ENCODE peak calls at places on chromosomes 2 and 18, in ten cellular contexts. Y, Q, O, M, V, E, Z, K, J and X are unnamed samples.

GRCh38 chr2:25411753-25412152 is 70.0 kb upstream of the DNMT3A start:
- DNase-seq in Y (no peak), Q (no peak), O (no peak), M (no peak), V (no peak), E (no peak), Z (no peak), K (no peak), J (no peak), X (no peak)

GRCh38 chr18:5073026-5073944 is 123.8 kb downstream of the AKAIN1 start:
- DNase-seq in Y (peak), Q (peak), O (no peak), M (no peak), V (peak), E (peak), Z (no peak), K (no peak), J (no peak), X (peak)

GRCh38 chr2:64982932-64983331 is 6.3 kb upstream of the SLC1A4 start:
- DNase-seq in Y (no peak), Q (no peak), O (no peak), M (no peak), V (no peak), E (no peak), Z (no peak), K (no peak), J (no peak), X (no peak)

GRCh38 chr2:177666408-177666807 is 273.8 kb downstream of the AGPS start:
- DNase-seq in Y (no peak), Q (no peak), O (no peak), M (no peak), V (no peak), E (peak), Z (no peak), K (no peak), J (no peak), X (no peak)

GRCh38 chr2:231124833-231125232 is at the start of gene HTR2B:
- DNase-seq in Y (no peak), Q (no peak), O (no peak), M (no peak), V (peak), E (no peak), Z (no peak), K (no peak), J (no peak), X (no peak)

GRCh38 chr18:34772887-34773286 is 62.8 kb downstream of the DTNA start:
- DNase-seq in Y (no peak), Q (no peak), O (no peak), M (no peak), V (no peak), E (peak), Z (no peak), K (no peak), J (no peak), X (no peak)

GRCh38 chr2:112483047-112483473 is 1.1 kb downstream of the TTL start:
- DNase-seq in Y (peak), Q (peak), O (no peak), M (no peak), V (peak), E (peak), Z (peak), K (no peak), J (no peak), X (peak)

GRCh38 chr2:39736593-39736992 is 42.5 kb downstream of the THUMPD2 start:
- DNase-seq in Y (no peak), Q (no peak), O (no peak), M (no peak), V (no peak), E (peak), Z (no peak), K (peak), J (no peak), X (no peak)

GRCh38 chr2:188808921-188809320 is 165.3 kb upstream of the COL3A1 start:
- DNase-seq in Y (no peak), Q (no peak), O (no peak), M (no peak), V (no peak), E (peak), Z (no peak), K (peak), J (no peak), X (no peak)

GRCh38 chr18:32114293-32114692 is 22.6 kb downstream of the RNF138 start:
- DNase-seq in Y (no peak), Q (no peak), O (no peak), M (no peak), V (no peak), E (no peak), Z (no peak), K (no peak), J (no peak), X (no peak)

GRCh38 chr2:133755515-133756311 is 187.4 kb upstream of the NCKAP5 start:
- DNase-seq in Y (no peak), Q (no peak), O (no peak), M (no peak), V (no peak), E (peak), Z (no peak), K (peak), J (no peak), X (no peak)

GRCh38 chr2:136238552-136239346 is 120.8 kb upstream of the CXCR4 start:
- DNase-seq in Y (no peak), Q (no peak), O (no peak), M (no peak), V (peak), E (peak), Z (peak), K (no peak), J (no peak), X (no peak)

GRCh38 chr2:203720011-203720410 is 13.6 kb downstream of the CD28 start:
- DNase-seq in Y (no peak), Q (no peak), O (no peak), M (no peak), V (no peak), E (no peak), Z (no peak), K (no peak), J (no peak), X (no peak)

GRCh38 chr2:170324640-170325046 is 146.7 kb downstream of the MYO3B start:
- DNase-seq in Y (peak), Q (peak), O (no peak), M (peak), V (peak), E (peak), Z (peak), K (no peak), J (no peak), X (peak)

GRCh38 chr2:31233216-31233615 is 736 bp upstream of the EHD3 start:
- DNase-seq in Y (no peak), Q (no peak), O (no peak), M (no peak), V (no peak), E (no peak), Z (no peak), K (no peak), J (no peak), X (no peak)

GRCh38 chr2:102065675-102066252 is 74.0 kb downstream of the IL1R2 start:
- DNase-seq in Y (no peak), Q (no peak), O (peak), M (peak), V (no peak), E (peak), Z (peak), K (no peak), J (no peak), X (no peak)

GRCh38 chr2:79993144-79993543 is 311.4 kb downstream of the LRRTM1 start:
- DNase-seq in Y (no peak), Q (no peak), O (no peak), M (no peak), V (no peak), E (no peak), Z (peak), K (peak), J (no peak), X (no peak)

GRCh38 chr18:60277855-60278480 is 94.6 kb downstream of the MC4R start:
- DNase-seq in Y (no peak), Q (no peak), O (no peak), M (no peak), V (no peak), E (peak), Z (no peak), K (peak), J (no peak), X (no peak)

DNA sequence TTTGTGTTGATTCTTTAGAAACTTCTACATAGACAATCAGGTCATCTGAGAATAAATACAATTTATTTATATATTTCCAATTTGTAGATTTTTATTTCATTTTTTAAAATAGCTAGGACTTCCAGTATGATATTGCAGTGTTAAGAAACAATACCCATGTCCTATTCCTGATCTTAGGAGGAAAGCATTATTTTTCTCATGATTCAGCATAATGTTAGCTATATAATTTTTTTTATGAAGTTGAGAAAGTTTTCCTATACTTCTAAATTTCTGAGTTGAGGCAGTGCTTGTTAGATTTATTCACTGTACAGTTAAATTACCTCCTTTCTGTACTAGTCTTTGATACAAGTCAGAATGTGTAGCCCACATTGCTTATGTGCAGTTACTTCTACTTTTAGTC is 595.7 kb upstream of the HS6ST1 start:
- DNase-seq in Y (no peak), Q (no peak), O (no peak), M (no peak), V (no peak), E (no peak), Z (no peak), K (no peak), J (no peak), X (no peak)
- TF ChIP-seq CTCF in Y (no peak), Q (no peak), O (no peak), M (no peak), V (no peak), E (no peak), Z (no peak), K (no peak), J (no peak), X (no peak)

DNA sequence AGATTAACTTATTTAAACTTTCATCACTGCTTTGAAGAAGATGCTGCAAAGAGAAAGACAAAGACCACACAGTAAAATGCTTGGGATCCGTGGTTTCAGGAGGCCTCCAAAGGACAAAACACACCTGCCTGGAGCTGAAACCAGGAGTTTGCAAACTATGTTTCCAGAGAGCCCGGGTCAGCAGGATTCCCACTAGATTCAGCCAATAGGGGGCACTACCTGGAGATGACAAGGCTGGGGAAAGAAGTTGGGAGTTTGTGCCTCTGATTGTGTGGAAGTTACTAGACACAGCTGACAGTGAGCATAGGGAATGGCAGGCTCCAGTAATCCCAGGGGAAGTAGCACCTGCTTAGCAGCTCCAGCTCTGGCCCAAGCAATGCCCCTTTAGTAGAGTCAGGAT is 169.0 kb upstream of the TRIB2 start:
- DNase-seq in Y (no peak), Q (no peak), O (no peak), M (no peak), V (no peak), E (no peak), Z (no peak), K (no peak), J (no peak), X (no peak)
- TF ChIP-seq CTCF in Y (no peak), Q (peak), O (no peak), M (no peak), V (no peak), E (peak), Z (no peak), K (no peak), J (no peak), X (no peak)

DNA sequence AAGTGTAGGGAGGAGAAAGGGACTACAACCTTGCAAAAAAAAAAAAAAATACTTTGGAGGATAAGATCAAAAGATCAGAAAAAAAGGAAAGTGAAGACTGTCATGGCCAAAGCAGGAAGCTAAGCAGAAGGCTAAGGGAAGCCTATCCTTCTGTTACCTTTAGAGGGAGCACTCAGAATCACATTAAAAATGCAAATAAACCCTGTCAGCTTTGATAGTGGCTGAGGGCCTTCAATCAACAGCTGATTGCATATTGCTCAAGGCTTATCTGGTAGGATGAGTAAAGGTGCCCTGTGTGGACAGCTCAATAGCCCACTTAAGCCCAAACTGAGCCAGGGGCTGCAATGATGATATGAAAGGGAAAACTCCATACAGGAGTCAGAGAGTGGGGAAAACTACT is 1021.2 kb downstream of the LRP1B start:
- DNase-seq in Y (no peak), Q (no peak), O (no peak), M (no peak), V (peak), E (no peak), Z (peak), K (no peak), J (no peak), X (no peak)
- TF ChIP-seq CTCF in Y (peak), Q (no peak), O (no peak), M (no peak), V (no peak), E (peak), Z (no peak), K (no peak), J (peak), X (no peak)

GRCh38 chr2:239305222-239305575 is 95.6 kb downstream of the HDAC4 start:
- DNase-seq in Y (no peak), Q (no peak), O (no peak), M (no peak), V (no peak), E (no peak), Z (no peak), K (no peak), J (no peak), X (no peak)
- TF ChIP-seq CTCF in Y (no peak), Q (no peak), O (no peak), M (no peak), V (no peak), E (no peak), Z (no peak), K (no peak), J (no peak), X (no peak)

GRCh38 chr18:50722311-50722710 is 97.5 kb downstream of the MRO start:
- DNase-seq in Y (no peak), Q (no peak), O (no peak), M (no peak), V (no peak), E (no peak), Z (no peak), K (no peak), J (no peak), X (no peak)
- TF ChIP-seq CTCF in Y (no peak), Q (no peak), O (no peak), M (no peak), V (no peak), E (no peak), Z (no peak), K (no peak), J (no peak), X (no peak)

GRCh38 chr18:23237524-23238151 is 102.4 kb downstream of the CABLES1 start:
- DNase-seq in Y (peak), Q (peak), O (peak), M (peak), V (peak), E (peak), Z (no peak), K (no peak), J (no peak), X (no peak)
- TF ChIP-seq CTCF in Y (no peak), Q (no peak), O (peak), M (no peak), V (peak), E (peak), Z (no peak), K (peak), J (peak), X (no peak)

DNA sequence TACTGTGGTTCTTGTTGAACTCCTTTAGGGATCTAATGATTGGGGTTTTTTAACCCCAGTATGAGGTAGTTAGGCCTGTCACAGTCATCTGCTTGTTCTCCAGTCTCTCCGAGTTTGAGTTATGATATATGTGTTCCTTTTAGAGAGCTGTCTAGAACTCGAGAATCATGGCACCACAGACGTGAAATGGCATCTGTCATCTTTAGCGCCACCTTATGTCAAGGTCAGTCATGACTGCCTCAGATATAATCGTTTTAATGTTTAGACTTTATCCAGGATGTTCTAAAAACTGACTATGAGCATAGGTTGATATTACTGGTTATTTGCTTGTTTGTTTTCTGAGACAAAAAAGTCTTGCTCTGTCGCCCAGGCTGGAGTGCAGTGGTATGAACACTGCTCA is 112.2 kb downstream of the CEP192 start:
- DNase-seq in Y (no peak), Q (no peak), O (no peak), M (no peak), V (no peak), E (no peak), Z (no peak), K (no peak), J (no peak), X (no peak)
- TF ChIP-seq CTCF in Y (peak), Q (peak), O (peak), M (no peak), V (no peak), E (peak), Z (no peak), K (peak), J (peak), X (no peak)

GRCh38 chr2:150610670-150611279 is 123.3 kb upstream of the RND3 start:
- DNase-seq in Y (peak), Q (peak), O (no peak), M (peak), V (peak), E (peak), Z (peak), K (no peak), J (no peak), X (peak)
- TF ChIP-seq CTCF in Y (peak), Q (peak), O (peak), M (peak), V (peak), E (peak), Z (peak), K (peak), J (peak), X (peak)